ENCODE peak calls at places on chromosomes 1 and 21, in nine cellular contexts. B, W, Z, Q, F, D, T, O and V are unnamed samples.

GRCh38 chr1:233675893-233676292 is 62.0 kb downstream of the KCNK1 start:
- DNase-seq in B (no peak), W (no peak), Z (no peak), Q (no peak), F (no peak), D (no peak), T (no peak), O (no peak), V (no peak)

GRCh38 chr1:78833491-78833890 is 173.0 kb downstream of the ADGRL4 start:
- DNase-seq in B (no peak), W (no peak), Z (no peak), Q (no peak), F (peak; percentile 13), D (no peak), T (no peak), O (peak; percentile 83), V (peak; percentile 76)

GRCh38 chr1:167440776-167441175 is 77.6 kb downstream of the CD247 start:
- DNase-seq in B (no peak), W (no peak), Z (no peak), Q (no peak), F (no peak), D (no peak), T (no peak), O (no peak), V (no peak)

GRCh38 chr21:41316641-41317392 is at the start of gene FAM3B:
- DNase-seq in B (peak; percentile 85), W (no peak), Z (no peak), Q (peak; percentile 57), F (no peak), D (no peak), T (no peak), O (no peak), V (no peak)

GRCh38 chr1:1290238-1290731 is 10.0 kb downstream of the SCNN1D start:
- DNase-seq in B (no peak), W (no peak), Z (no peak), Q (peak; percentile 87), F (peak; percentile 26), D (peak; percentile 89), T (peak; percentile 51), O (peak; percentile 66), V (no peak)

GRCh38 chr1:224864006-224864405 is 65.5 kb upstream of the DNAH14 start:
- DNase-seq in B (no peak), W (no peak), Z (no peak), Q (no peak), F (no peak), D (no peak), T (no peak), O (peak; percentile 20), V (no peak)

GRCh38 chr1:44725309-44725698 is 5.7 kb downstream of the RNU5D-1 start:
- DNase-seq in B (no peak), W (no peak), Z (no peak), Q (no peak), F (no peak), D (no peak), T (no peak), O (no peak), V (no peak)

GRCh38 chr1:230067871-230068814 is 1.1 kb downstream of the GALNT2 start:
- DNase-seq in B (peak; percentile 90), W (peak; percentile 25), Z (no peak), Q (peak; percentile 67), F (no peak), D (peak; percentile 31), T (peak; percentile 41), O (no peak), V (no peak)

GRCh38 chr1:228280961-228281591 is 73.2 kb downstream of the OBSCN start:
- DNase-seq in B (peak; percentile 37), W (no peak), Z (no peak), Q (peak; percentile 12), F (no peak), D (no peak), T (no peak), O (no peak), V (no peak)

GRCh38 chr1:15146142-15146541 is 7.4 kb upstream of the TMEM51 start:
- DNase-seq in B (no peak), W (no peak), Z (no peak), Q (no peak), F (no peak), D (no peak), T (no peak), O (no peak), V (no peak)

GRCh38 chr1:40042337-40042736 is 1.8 kb downstream of the CAP1 start:
- DNase-seq in B (no peak), W (no peak), Z (no peak), Q (no peak), F (no peak), D (no peak), T (no peak), O (no peak), V (peak; percentile 52)